ENCODE peak calls at places on chromosome 1, in ten cellular contexts. G, B, U, X, I, V, K, M, J and W are unnamed samples.

GRCh38 chr1:7941437-7941793 is 776 bp upstream of the TNFRSF9 start:
- DNase-seq in G (no peak), M (no peak), V (no peak), B (peak), X (no peak), U (no peak), J (no peak), K (no peak), I (no peak), W (no peak)

GRCh38 chr1:223819730-223820514 is 25.8 kb downstream of the TP53BP2 start:
- DNase-seq in M (no peak), I (no peak), X (no peak), B (peak), J (no peak), U (no peak), G (no peak), V (no peak), K (no peak), W (no peak)

GRCh38 chr1:112268408-112268807 is 127.6 kb upstream of the CTTNBP2NL start:
- DNase-seq in U (no peak), V (no peak), M (no peak), K (no peak), I (no peak), X (no peak), G (no peak), B (no peak), J (no peak), W (no peak)

GRCh38 chr1:26692793-26693490 is 2.9 kb upstream of the ARID1A start:
- DNase-seq in U (peak), G (peak), X (peak), M (peak), B (peak), J (peak), V (peak), I (peak), K (peak), W (peak)

GRCh38 chr1:248873993-248874671 is 15.2 kb upstream of the ZNF692 start:
- DNase-seq in K (peak), X (peak), U (peak), G (peak), I (peak), V (peak), B (peak), M (peak), J (peak), W (peak)

GRCh38 chr1:93878889-93879586 is at the start of gene DNTTIP2:
- DNase-seq in U (peak), G (peak), B (peak), K (peak), J (peak), X (peak), M (peak), I (peak), V (peak), W (peak)

GRCh38 chr1:185008746-185009360 is 34.5 kb upstream of the NIBAN1 start:
- DNase-seq in K (no peak), J (no peak), X (peak), U (no peak), I (no peak), V (no peak), B (no peak), G (no peak), M (no peak), W (no peak)

GRCh38 chr1:109975718-109976117 is 8.8 kb upstream of the AHCYL1 start:
- DNase-seq in G (no peak), J (no peak), M (peak), K (no peak), B (peak), X (no peak), U (no peak), I (no peak), V (no peak), W (no peak)

GRCh38 chr1:208988811-208989222 is 594.7 kb upstream of the CAMK1G start:
- DNase-seq in K (peak), V (no peak), J (peak), X (no peak), M (peak), U (no peak), I (no peak), B (peak), G (peak), W (no peak)

GRCh38 chr1:186183219-186183618 is 191.8 kb downstream of the TPR start:
- DNase-seq in I (peak), V (peak), M (peak), G (no peak), B (peak), J (no peak), K (peak), U (no peak), X (no peak), W (no peak)

GRCh38 chr1:11873395-11873794 is 14.7 kb upstream of the NPPB start:
- DNase-seq in J (no peak), M (no peak), U (no peak), X (no peak), I (no peak), K (no peak), G (no peak), B (no peak), V (no peak), W (no peak)

GRCh38 chr1:40879487-40880175 is 17.5 kb upstream of the CITED4 start:
- DNase-seq in V (no peak), B (peak), X (no peak), M (no peak), I (no peak), J (no peak), K (no peak), U (no peak), G (no peak), W (no peak)

GRCh38 chr1:205237526-205238484 is 10.1 kb downstream of the TMCC2 start:
- DNase-seq in G (no peak), U (no peak), K (peak), B (no peak), M (no peak), I (no peak), X (peak), V (peak), J (no peak), W (no peak)

GRCh38 chr1:78491311-78492071 is 717 bp downstream of the PTGFR start:
- DNase-seq in G (no peak), I (peak), U (peak), X (no peak), M (peak), B (peak), K (no peak), V (no peak), J (no peak), W (no peak)

GRCh38 chr1:239833709-239834108 is 258.0 kb upstream of the FMN2 start:
- DNase-seq in M (no peak), X (no peak), B (no peak), I (no peak), U (peak), K (no peak), V (no peak), J (no peak), G (no peak), W (no peak)

GRCh38 chr1:12544992-12545391 is 73.0 kb downstream of the DHRS3 start:
- DNase-seq in J (no peak), B (no peak), V (no peak), X (no peak), M (peak), U (no peak), K (no peak), I (no peak), G (no peak), W (no peak)

GRCh38 chr1:101121515-101121914 is 95.9 kb upstream of the DPH5 start:
- DNase-seq in G (no peak), M (no peak), K (no peak), V (no peak), X (no peak), J (no peak), B (no peak), I (no peak), U (no peak), W (no peak)